ENCODE peak calls at places on chromosomes 6 and 20, in five cellular contexts. W is neuronal stem cell, G is mucosa of descending colon, A is fibroblast of the aortic adventitia, U is cardiac fibroblast. Q is an unnamed sample.
A peak's percentile ranks its signal among the peaks of the same experiment; 100 is the strongest.

GRCh38 chr6:137536104-137536773 is 42.0 kb upstream of the OLIG3 start:
- DNase-seq in W (no peak), G (no peak), A (no peak), U (no peak), Q (no peak)

GRCh38 chr20:33790571-33790970 is 20.6 kb upstream of the CHMP4B start:
- DNase-seq in W (no peak), G (peak; percentile 86), A (no peak), U (no peak), Q (no peak)

GRCh38 chr6:38179794-38180430 is 360.4 kb downstream of the ZFAND3 start:
- DNase-seq in W (no peak), G (no peak), A (no peak), U (no peak), Q (peak; percentile 36)

GRCh38 chr6:39056191-39056590 is 7.6 kb downstream of the GLP1R start:
- DNase-seq in W (no peak), G (no peak), A (no peak), U (no peak), Q (no peak)

GRCh38 chr6:162230147-162230752 is 497.3 kb downstream of the PRKN start:
- DNase-seq in W (no peak), G (no peak), A (no peak), U (no peak), Q (no peak)

GRCh38 chr6:115514656-115515055 is 546.0 kb downstream of the FRK start:
- DNase-seq in W (no peak), G (no peak), A (peak; percentile 12), U (peak; percentile 3), Q (no peak)

GRCh38 chr6:157017861-157018260 is 240.7 kb downstream of the ARID1B start:
- DNase-seq in W (no peak), G (no peak), A (no peak), U (no peak), Q (no peak)

GRCh38 chr6:113184291-113184690 is 672.9 kb upstream of the MARCKS start:
- DNase-seq in W (no peak), G (no peak), A (peak; percentile 90), U (peak; percentile 92), Q (no peak)

GRCh38 chr6:136508701-136509387 is 41.4 kb downstream of the MAP7 start:
- DNase-seq in W (no peak), G (no peak), A (no peak), U (no peak), Q (no peak)

GRCh38 chr6:13767121-13767794 is 47.1 kb downstream of the MCUR1 start:
- DNase-seq in W (no peak), G (peak; percentile 39), A (peak; percentile 57), U (peak; percentile 48), Q (peak; percentile 65)

GRCh38 chr6:170051229-170052172 is 239.4 kb downstream of the DLL1 start:
- DNase-seq in W (no peak), G (no peak), A (no peak), U (no peak), Q (no peak)

GRCh38 chr20:14064333-14064732 is 69.0 kb downstream of the MACROD2 start:
- DNase-seq in W (no peak), G (no peak), A (no peak), U (no peak), Q (no peak)

GRCh38 chr20:21166801-21167200 is 40.9 kb downstream of the KIZ start:
- DNase-seq in W (no peak), G (no peak), A (no peak), U (no peak), Q (no peak)

GRCh38 chr6:120771019-120771418 is 563.3 kb downstream of the TBC1D32 start:
- DNase-seq in W (no peak), G (no peak), A (no peak), U (no peak), Q (no peak)

GRCh38 chr6:150723857-150724256 is 124.2 kb downstream of the PLEKHG1 start:
- DNase-seq in W (no peak), G (no peak), A (no peak), U (no peak), Q (no peak)

GRCh38 chr20:2751347-2751867 is 49.0 kb downstream of the CPXM1 start:
- DNase-seq in W (no peak), G (peak; percentile 11), A (no peak), U (no peak), Q (no peak)

GRCh38 chr20:2751868-2752630 is 48.4 kb downstream of the CPXM1 start:
- DNase-seq in W (no peak), G (peak; percentile 29), A (no peak), U (no peak), Q (peak; percentile 82)

GRCh38 chr20:2749951-2750342 is 50.5 kb downstream of the CPXM1 start:
- DNase-seq in W (no peak), G (peak; percentile 20), A (no peak), U (no peak), Q (peak; percentile 71)

GRCh38 chr20:2749343-2749950 is 51.0 kb downstream of the CPXM1 start:
- DNase-seq in W (no peak), G (no peak), A (no peak), U (no peak), Q (no peak)

DNA sequence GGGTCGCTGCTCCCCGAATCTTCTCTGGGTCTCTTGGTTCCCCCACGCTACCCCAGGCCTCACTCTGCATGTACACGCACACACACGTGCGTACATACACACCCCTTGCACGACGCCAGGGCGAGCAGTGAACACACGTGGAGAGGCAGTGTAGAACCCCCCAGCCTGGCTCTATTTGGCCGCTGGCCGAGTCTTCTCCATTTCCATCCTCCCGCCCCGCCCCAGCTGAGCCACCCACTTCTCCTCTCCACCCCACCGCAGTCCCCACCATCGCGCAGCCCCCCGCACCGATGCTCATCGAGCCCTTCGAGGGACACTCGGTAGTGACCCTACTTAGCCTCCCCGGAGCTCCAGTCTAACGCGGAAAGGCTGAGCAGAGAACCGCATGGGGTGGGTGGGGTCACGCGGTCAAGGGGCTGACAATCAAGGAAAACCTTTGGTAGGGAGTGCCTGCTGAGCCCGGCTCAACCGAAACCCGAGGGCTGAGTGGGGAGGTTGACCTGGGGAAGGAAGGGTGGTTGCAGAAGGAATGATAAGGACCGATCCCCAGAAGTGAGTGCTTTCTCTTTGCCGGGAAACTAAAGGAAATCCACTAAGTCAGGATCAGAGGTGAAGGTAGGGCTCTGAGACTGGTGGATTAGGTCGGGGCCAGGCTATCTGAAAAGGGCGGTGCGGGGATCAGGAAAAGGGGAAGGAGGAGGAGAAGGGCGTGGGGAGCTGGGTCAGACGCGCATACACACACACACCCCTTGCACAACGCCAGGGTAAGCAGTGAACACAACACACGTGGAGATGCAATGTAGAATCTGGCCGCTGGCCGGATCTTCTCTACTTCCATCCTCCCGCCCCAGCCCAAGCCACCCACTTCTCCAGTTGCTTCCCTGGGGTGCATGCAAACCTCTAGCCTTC is 49.8 kb downstream of the CPXM1 start:
- DNase-seq in W (no peak), G (peak; percentile 40), A (peak; percentile 45), U (peak; percentile 52), Q (peak; percentile 89)
- H3K4me3 ChIP-seq in W (no peak overlapping the region), G (no peak overlapping the region), A (no peak overlapping the region), U (no peak overlapping the region), Q (peak overlapping the region; percentile 33)

GRCh38 chr6:143578054-143578453 is 66.5 kb upstream of the FUCA2 start:
- DNase-seq in W (no peak), G (no peak), A (no peak), U (no peak), Q (no peak)

GRCh38 chr6:143570147-143570853 is 58.8 kb upstream of the FUCA2 start:
- DNase-seq in W (no peak), G (no peak), A (no peak), U (no peak), Q (peak; percentile 48)

GRCh38 chr6:143579703-143580102 is 68.2 kb upstream of the FUCA2 start:
- DNase-seq in W (no peak), G (no peak), A (peak; percentile 98), U (peak; percentile 97), Q (no peak)

GRCh38 chr6:143575840-143576498 is 64.4 kb upstream of the FUCA2 start:
- DNase-seq in W (no peak), G (no peak), A (peak; percentile 54), U (no peak), Q (no peak)

DNA sequence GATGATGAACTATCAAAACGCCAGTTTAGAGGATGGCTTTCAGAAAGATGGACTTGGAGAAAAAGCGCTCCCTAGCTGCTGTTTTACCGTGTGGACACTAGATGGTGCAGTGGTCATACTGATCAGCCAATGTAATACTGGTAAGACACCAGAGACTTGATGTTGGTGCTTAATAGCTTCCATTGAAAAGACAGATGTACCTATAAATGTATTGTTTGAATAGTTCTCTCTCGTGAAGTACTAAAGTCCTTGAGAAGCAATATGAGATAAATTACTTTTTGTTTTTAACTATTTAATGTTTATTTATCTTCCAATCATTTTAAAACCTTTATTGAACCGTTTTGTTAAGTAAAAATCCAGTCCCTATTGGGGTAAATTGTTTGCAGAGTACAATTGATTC is 63.9 kb upstream of the FUCA2 start:
- DNase-seq in W (peak; percentile 65), G (peak; percentile 64), A (peak; percentile 92), U (peak; percentile 92), Q (peak; percentile 73)
- H3K4me3 ChIP-seq in W (no peak overlapping the region), G (no peak overlapping the region), A (peak overlapping the region; percentile 36), U (no peak overlapping the region), Q (no peak overlapping the region)

GRCh38 chr6:83192456-83192855 is 609 bp downstream of the PGM3 start:
- DNase-seq in W (no peak), G (no peak), A (peak; percentile 22), U (peak; percentile 54), Q (no peak)

GRCh38 chr6:83185096-83185495 is 8.0 kb downstream of the PGM3 start:
- DNase-seq in W (no peak), G (no peak), A (no peak), U (no peak), Q (no peak)

GRCh38 chr6:83190596-83190995 is 2.5 kb downstream of the PGM3 start:
- DNase-seq in W (no peak), G (no peak), A (no peak), U (no peak), Q (no peak)

GRCh38 chr6:83192871-83193746 is at the start of the genes PGM3 and RWDD2A:
- DNase-seq in W (peak; percentile 86), G (peak; percentile 92), A (peak; percentile 80), U (peak; percentile 85), Q (peak; percentile 95)

GRCh38 chr6:83188501-83188900 is 4.6 kb downstream of the PGM3 start:
- DNase-seq in W (no peak), G (no peak), A (no peak), U (no peak), Q (no peak)
- H3K4me3 ChIP-seq in W (no peak overlapping the region), G (no peak overlapping the region), A (no peak overlapping the region), U (no peak overlapping the region), Q (no peak overlapping the region)

GRCh38 chr6:147053311-147053921 is 150.8 kb upstream of the STXBP5 start:
- DNase-seq in W (no peak), G (no peak), A (peak; percentile 16), U (peak; percentile 16), Q (peak; percentile 23)

GRCh38 chr6:147054158-147054557 is 150.1 kb upstream of the STXBP5 start:
- DNase-seq in W (no peak), G (no peak), A (no peak), U (no peak), Q (no peak)

GRCh38 chr6:147055821-147056392 is 148.3 kb upstream of the STXBP5 start:
- DNase-seq in W (no peak), G (no peak), A (no peak), U (no peak), Q (no peak)

GRCh38 chr6:147058786-147059434 is 145.3 kb upstream of the STXBP5 start:
- DNase-seq in W (no peak), G (no peak), A (peak; percentile 18), U (peak; percentile 37), Q (no peak)

DNA sequence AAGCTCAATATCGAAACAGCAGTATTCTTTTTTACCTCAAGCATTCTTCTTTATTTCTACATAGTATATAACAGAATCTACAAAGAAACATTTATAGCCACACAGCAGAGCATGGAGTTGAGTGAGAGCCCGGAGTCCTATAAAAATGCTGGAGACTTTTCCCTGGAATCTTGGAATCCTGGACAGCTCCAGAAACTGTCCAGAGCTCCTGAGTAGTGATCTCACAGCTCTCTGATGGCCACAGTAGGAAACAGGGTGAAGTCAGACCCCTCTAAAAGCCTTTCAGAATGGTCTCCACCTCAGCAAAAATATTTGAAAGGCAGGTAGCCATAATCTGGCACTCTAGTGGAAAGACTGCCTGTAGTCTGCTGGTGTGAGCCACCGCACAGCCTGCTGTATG is 149.3 kb upstream of the STXBP5 start:
- DNase-seq in W (no peak), G (no peak), A (no peak), U (no peak), Q (no peak)
- H3K4me3 ChIP-seq in W (no peak overlapping the region), G (no peak overlapping the region), A (no peak overlapping the region), U (no peak overlapping the region), Q (no peak overlapping the region)